ENCODE peak calls at places on chromosomes 12 and 14, in nine cellular contexts. O is body of pancreas, P is AG09309, U is fibroblast of the aortic adventitia, D is H1, I is brain microvascular endothelial cell, V is OCI-LY7, K is HFF-Myc, E is pancreas. B is an unnamed sample.

GRCh38 chr14:101037021-101037817 is 133.7 kb upstream of the RTL1 start:
- DNase-seq in O (no peak), P (no peak), U (no peak), D (no peak), I (no peak), V (no peak), K (no peak), E (no peak), B (no peak)

GRCh38 chr14:103576371-103577024 is 13.7 kb downstream of the COA8 start:
- DNase-seq in O (peak; percentile 65), P (peak; percentile 46), U (peak; percentile 86), D (no peak), I (peak; percentile 73), V (no peak), K (peak; percentile 85), E (peak; percentile 72), B (peak; percentile 77)

GRCh38 chr14:89337912-89338311 is 79.1 kb downstream of the FOXN3 start:
- DNase-seq in O (no peak), P (no peak), U (peak; percentile 47), D (no peak), I (no peak), V (no peak), K (no peak), E (no peak), B (no peak)

GRCh38 chr14:90412058-90412457 is 15.2 kb downstream of the CALM1 start:
- DNase-seq in O (no peak), P (no peak), U (peak; percentile 59), D (no peak), I (no peak), V (no peak), K (no peak), E (no peak), B (no peak)

GRCh38 chr12:68521321-68521839 is 89.3 kb upstream of the RAP1B start:
- DNase-seq in O (no peak), P (peak; percentile 66), U (peak; percentile 82), D (no peak), I (peak; percentile 78), V (no peak), K (no peak), E (no peak), B (no peak)

GRCh38 chr12:94405378-94406116 is 54.1 kb downstream of the CEP83 start:
- DNase-seq in O (no peak), P (no peak), U (peak; percentile 34), D (no peak), I (no peak), V (peak; percentile 61), K (no peak), E (no peak), B (no peak)

GRCh38 chr14:21723431-21724045 is 49.9 kb upstream of the OR4E1 start:
- DNase-seq in O (no peak), P (no peak), U (no peak), D (peak; percentile 79), I (no peak), V (peak; percentile 50), K (no peak), E (no peak), B (peak; percentile 58)

GRCh38 chr12:117038023-117038680 is 61.1 kb downstream of the TESC start:
- DNase-seq in O (no peak), P (no peak), U (no peak), D (no peak), I (no peak), V (no peak), K (no peak), E (peak; percentile 48), B (peak; percentile 55)

GRCh38 chr14:87745507-87746118 is 247.4 kb downstream of the GALC start:
- DNase-seq in O (peak; percentile 25), P (no peak), U (peak; percentile 57), D (peak; percentile 63), I (peak; percentile 0), V (peak; percentile 22), K (peak; percentile 30), E (no peak), B (peak; percentile 73)

GRCh38 chr12:66947119-66947518 is 268.2 kb upstream of the GRIP1 start:
- DNase-seq in O (no peak), P (no peak), U (no peak), D (no peak), I (no peak), V (no peak), K (no peak), E (no peak), B (no peak)

GRCh38 chr14:102508774-102509743 is 517 bp downstream of the ANKRD9 start:
- DNase-seq in O (peak; percentile 60), P (no peak), U (peak; percentile 56), D (no peak), I (no peak), V (no peak), K (no peak), E (peak; percentile 75), B (peak; percentile 88)

GRCh38 chr12:71972441-71973074 is 33.9 kb downstream of the TPH2 start:
- DNase-seq in O (peak; percentile 13), P (no peak), U (no peak), D (no peak), I (no peak), V (peak; percentile 2), K (no peak), E (no peak), B (peak; percentile 33)

GRCh38 chr14:78007160-78007559 is 163.0 kb upstream of the NRXN3 start:
- DNase-seq in O (no peak), P (no peak), U (peak; percentile 28), D (no peak), I (no peak), V (no peak), K (no peak), E (no peak), B (no peak)

GRCh38 chr14:93655078-93655750 is 133.1 kb downstream of the PRIMA1 start:
- DNase-seq in O (no peak), P (peak; percentile 8), U (peak; percentile 57), D (peak; percentile 45), I (peak; percentile 40), V (peak; percentile 57), K (peak; percentile 4), E (no peak), B (peak; percentile 22)

GRCh38 chr12:6952121-6952859 is 1.1 kb downstream of the PTPN6 start:
- DNase-seq in O (no peak), P (no peak), U (no peak), D (no peak), I (no peak), V (no peak), K (no peak), E (peak; percentile 43), B (no peak)
- H3K4me3 ChIP-seq in O (no peak overlapping the region), P (no peak overlapping the region), U (no peak overlapping the region), D (no peak overlapping the region), I (no peak overlapping the region), V (peak overlapping the region; percentile 67), K (no peak overlapping the region), E (no peak overlapping the region), B (no peak overlapping the region)

DNA sequence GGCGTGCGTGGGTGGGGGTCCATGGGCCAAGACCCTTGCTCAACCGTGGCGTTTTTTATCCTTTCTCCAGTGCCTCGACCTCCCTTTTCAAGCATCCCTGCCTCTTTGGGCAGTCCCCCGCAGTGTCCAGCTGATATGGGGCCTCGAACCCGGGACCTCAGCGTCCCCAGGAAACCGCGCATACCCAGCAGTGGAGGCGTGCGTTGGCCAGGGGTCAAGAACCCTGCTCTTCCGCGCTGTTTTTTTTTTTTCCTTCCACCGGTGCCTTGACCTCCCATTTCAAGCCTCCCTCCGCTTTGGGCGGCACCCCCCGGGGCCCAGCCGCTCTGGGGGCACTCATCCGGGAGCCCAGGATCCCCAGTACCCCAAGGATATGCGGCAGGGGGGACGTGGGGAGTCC is 325.8 kb downstream of the ALG10 start:
- DNase-seq in O (no peak), P (no peak), U (no peak), D (no peak), I (no peak), V (no peak), K (no peak), E (no peak), B (no peak)
- H3K4me3 ChIP-seq in O (no peak overlapping the region), P (no peak overlapping the region), U (no peak overlapping the region), D (no peak overlapping the region), I (no peak overlapping the region), V (no peak overlapping the region), K (no peak overlapping the region), E (no peak overlapping the region), B (no peak overlapping the region)

DNA sequence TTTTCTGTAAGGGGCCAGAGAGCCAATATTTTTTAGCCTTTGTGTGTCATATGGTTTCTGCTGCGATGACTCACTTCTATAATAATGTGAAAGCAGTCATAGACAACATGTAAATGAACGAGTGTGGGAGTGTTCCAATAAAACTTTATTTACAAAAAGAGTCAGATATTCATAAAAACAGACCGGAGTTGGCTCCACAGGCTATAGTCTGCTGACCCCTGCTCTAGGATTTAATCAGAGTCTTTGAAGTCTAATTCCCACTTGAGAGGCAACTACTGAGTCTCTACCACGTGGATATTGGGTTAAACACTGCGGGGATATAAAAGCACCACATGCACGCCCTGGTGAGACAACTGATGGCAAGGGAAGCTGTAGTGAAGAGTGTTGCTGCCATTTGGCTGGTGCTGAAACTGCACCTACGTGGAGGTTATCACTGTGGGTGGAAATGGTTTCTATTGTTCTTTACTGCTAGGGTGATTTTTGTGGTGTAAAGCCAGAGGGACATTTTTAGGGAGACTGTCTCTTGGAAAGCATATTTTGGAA is 3.6 kb upstream of the NINJ2 start:
- DNase-seq in O (no peak), P (no peak), U (peak; percentile 23), D (no peak), I (no peak), V (no peak), K (no peak), E (no peak), B (peak; percentile 12)
- H3K4me3 ChIP-seq in O (no peak overlapping the region), P (no peak overlapping the region), U (no peak overlapping the region), D (no peak overlapping the region), I (no peak overlapping the region), V (no peak overlapping the region), K (no peak overlapping the region), E (no peak overlapping the region), B (no peak overlapping the region)

GRCh38 chr14:20692111-20692751 is 3.7 kb downstream of the ANG start:
- DNase-seq in O (no peak), P (no peak), U (no peak), D (no peak), I (no peak), V (no peak), K (no peak), E (no peak), B (no peak)
- H3K4me3 ChIP-seq in O (no peak overlapping the region), P (no peak overlapping the region), U (no peak overlapping the region), D (no peak overlapping the region), I (no peak overlapping the region), V (no peak overlapping the region), K (no peak overlapping the region), E (no peak overlapping the region), B (no peak overlapping the region)

DNA sequence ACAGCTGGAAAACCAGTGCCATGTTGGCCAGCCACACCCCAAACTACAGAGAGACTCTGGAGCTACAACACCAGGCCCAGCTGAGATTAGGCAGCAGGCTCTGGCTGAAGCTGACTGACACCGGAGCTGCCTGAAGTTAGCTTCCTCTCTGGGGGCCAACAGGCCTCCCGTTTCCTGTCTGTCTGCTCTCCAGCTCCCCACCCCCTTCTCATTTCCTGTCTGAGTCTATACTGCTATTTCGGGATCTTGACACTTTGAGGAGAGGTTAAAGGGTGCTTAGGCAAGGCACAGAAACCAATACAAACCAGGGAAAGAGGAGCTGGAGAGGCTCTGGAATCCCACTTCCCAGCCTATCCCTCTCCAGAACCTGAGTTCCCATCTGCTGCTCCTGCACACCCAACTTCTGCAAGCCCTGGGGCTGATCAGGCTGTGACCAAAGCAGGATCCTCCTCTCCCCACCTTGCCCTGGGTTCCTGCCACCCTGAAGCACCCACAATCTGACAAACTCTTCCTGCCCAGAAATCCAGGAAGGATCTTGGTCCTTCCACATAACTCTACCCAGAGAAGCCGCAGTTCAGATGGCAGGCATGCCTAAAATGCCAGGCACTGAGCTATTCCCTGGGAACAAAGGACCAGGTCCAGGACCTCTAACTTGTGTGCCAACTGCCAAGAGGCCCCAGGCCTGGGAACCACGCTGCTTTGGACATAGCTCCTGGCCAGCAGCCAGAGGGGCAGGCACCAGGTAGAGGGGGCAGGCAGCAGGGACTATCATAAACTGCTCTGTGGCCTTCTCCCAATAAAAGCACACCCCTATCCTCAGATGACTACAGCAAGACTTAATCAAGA is 39.9 kb downstream of the PRPF40B start:
- DNase-seq in O (no peak), P (peak; percentile 34), U (peak; percentile 81), D (no peak), I (peak; percentile 87), V (peak; percentile 94), K (peak; percentile 82), E (no peak), B (peak; percentile 74)
- H3K4me3 ChIP-seq in O (no peak overlapping the region), P (no peak overlapping the region), U (no peak overlapping the region), D (no peak overlapping the region), I (no peak overlapping the region), V (peak overlapping the region; percentile 60), K (no peak overlapping the region), E (no peak overlapping the region), B (no peak overlapping the region)

B was measured in H7.